ENCODE peak calls at places on chromosomes 5 and 9, in eight cellular contexts. F is ovary, K is esophagus muscularis mucosa, W is HepG2, Q is SK-N-SH, B is tibial nerve, P is transverse colon, N is stomach. T is an unnamed sample. For H3K4me1, the result is how much of the 10 kb centered on the place peaks cover.

GRCh38 chr9:123999668-124000067 is 11.9 kb upstream of the LHX2 start:
- DNase-seq in F (no peak), K (no peak), W (no peak), Q (peak), B (no peak), P (no peak), N (no peak), T (no peak)

GRCh38 chr9:93898502-93899426 is 56.4 kb downstream of the BARX1 start:
- DNase-seq in F (no peak), K (no peak), W (no peak), Q (peak), B (no peak), P (peak), N (no peak), T (peak)

GRCh38 chr5:115430374-115430773 is 114.2 kb downstream of the FEM1C start:
- DNase-seq in F (no peak), K (peak), W (no peak), Q (no peak), B (no peak), P (no peak), N (no peak), T (no peak)

GRCh38 chr5:95771109-95771708 is 40.1 kb downstream of the RHOBTB3 start:
- DNase-seq in F (peak), K (no peak), W (peak), Q (no peak), B (no peak), P (no peak), N (peak), T (peak)

GRCh38 chr9:129176786-129177442 is 1.1 kb downstream of the IER5L start:
- DNase-seq in F (peak), K (no peak), W (no peak), Q (peak), B (no peak), P (no peak), N (no peak), T (peak)

GRCh38 chr9:27209034-27209433 is 87.9 kb downstream of the EQTN start:
- DNase-seq in F (no peak), K (no peak), W (no peak), Q (no peak), B (no peak), P (no peak), N (no peak), T (no peak)

GRCh38 chr9:114448706-114449105 is 56.6 kb downstream of the WHRN start:
- DNase-seq in F (no peak), K (no peak), W (no peak), Q (no peak), B (no peak), P (no peak), N (no peak), T (no peak)

GRCh38 chr5:37841223-37841622 is 1.4 kb upstream of the GDNF start:
- DNase-seq in F (no peak), K (no peak), W (no peak), Q (no peak), B (no peak), P (no peak), N (no peak), T (no peak)

GRCh38 chr9:78038620-78039300 is 7.1 kb upstream of the GNAQ start:
- DNase-seq in F (no peak), K (no peak), W (no peak), Q (no peak), B (no peak), P (peak), N (no peak), T (no peak)

GRCh38 chr5:88872971-88873370 is 10.0 kb downstream of the MEF2C start:
- DNase-seq in F (no peak), K (no peak), W (no peak), Q (no peak), B (no peak), P (no peak), N (no peak), T (no peak)

GRCh38 chr9:106468431-106468830 is 394.5 kb upstream of the ZNF462 start:
- DNase-seq in F (no peak), K (no peak), W (no peak), Q (no peak), B (no peak), P (no peak), N (no peak), T (no peak)

GRCh38 chr9:71812385-71812784 is 44.1 kb upstream of the CEMIP2 start:
- DNase-seq in F (no peak), K (no peak), W (no peak), Q (no peak), B (no peak), P (no peak), N (no peak), T (no peak)

GRCh38 chr5:145936401-145937131 is at the start of gene SH3RF2:
- DNase-seq in F (no peak), K (no peak), W (peak), Q (no peak), B (no peak), P (peak), N (peak), T (peak)

GRCh38 chr5:118042076-118042475 is 946.3 kb downstream of the DTWD2 start:
- DNase-seq in F (no peak), K (no peak), W (no peak), Q (peak), B (no peak), P (no peak), N (no peak), T (no peak)

GRCh38 chr5:20619606-20620005 is 631.6 kb upstream of the CDH18 start:
- DNase-seq in F (no peak), K (no peak), W (no peak), Q (no peak), B (no peak), P (no peak), N (no peak), T (no peak)

GRCh38 chr9:83070257-83070656 is 7.3 kb upstream of the RASEF start:
- DNase-seq in F (no peak), K (no peak), W (no peak), Q (no peak), B (no peak), P (no peak), N (no peak), T (no peak)

GRCh38 chr9:71120439-71121247 is 778 bp downstream of the TRPM3 start:
- DNase-seq in F (no peak), K (no peak), W (no peak), Q (no peak), B (no peak), P (no peak), N (no peak), T (no peak)

GRCh38 chr5:60023255-60023654 is 129.7 kb upstream of the PDE4D start:
- DNase-seq in F (no peak), K (no peak), W (no peak), Q (no peak), B (no peak), P (no peak), N (no peak), T (no peak)

GRCh38 chr9:84759300-84759750 is 89.8 kb downstream of the NTRK2 start:
- DNase-seq in F (no peak), K (no peak), W (no peak), Q (no peak), B (no peak), P (no peak), N (no peak), T (no peak)

GRCh38 chr5:74919487-74919886 is 53.3 kb upstream of the FAM169A start:
- DNase-seq in F (no peak), K (peak), W (peak), Q (peak), B (no peak), P (no peak), N (no peak), T (no peak)

GRCh38 chr5:65482727-65483473 is 1.2 kb upstream of the ADAMTS6 start:
- DNase-seq in F (no peak), K (no peak), W (peak), Q (peak), B (peak), P (no peak), N (no peak), T (no peak)

GRCh38 chr5:172714491-172715420 is 56.2 kb downstream of the DUSP1 start:
- DNase-seq in F (peak), K (peak), W (peak), Q (peak), B (peak), P (peak), N (peak), T (peak)

GRCh38 chr5:31809037-31809910 is 170.3 kb downstream of the PDZD2 start:
- DNase-seq in F (peak), K (no peak), W (peak), Q (peak), B (peak), P (peak), N (peak), T (peak)

GRCh38 chr9:137138701-137139467 is at the start of gene GRIN1:
- DNase-seq in F (peak), K (no peak), W (no peak), Q (peak), B (no peak), P (no peak), N (no peak), T (no peak)

GRCh38 chr5:61638476-61638875 is 306.4 kb downstream of the ZSWIM6 start:
- DNase-seq in F (no peak), K (no peak), W (no peak), Q (no peak), B (no peak), P (no peak), N (peak), T (no peak)

GRCh38 chr5:78542321-78542840 is 106.2 kb downstream of the LHFPL2 start:
- DNase-seq in F (no peak), K (no peak), W (no peak), Q (no peak), B (no peak), P (no peak), N (no peak), T (no peak)

GRCh38 chr5:19285286-19285685 is 702.7 kb downstream of the CDH18 start:
- DNase-seq in F (no peak), K (no peak), W (no peak), Q (no peak), B (no peak), P (no peak), N (no peak), T (no peak)

GRCh38 chr5:96718635-96719077 is 56.5 kb downstream of the CAST start:
- DNase-seq in F (peak), K (no peak), W (no peak), Q (no peak), B (no peak), P (peak), N (peak), T (peak)

GRCh38 chr9:76926324-76926731 is 20.4 kb upstream of the PRUNE2 start:
- DNase-seq in F (no peak), K (no peak), W (no peak), Q (no peak), B (no peak), P (no peak), N (no peak), T (no peak)

GRCh38 chr5:39178856-39179255 is 40.5 kb downstream of the FYB1 start:
- DNase-seq in F (no peak), K (peak), W (no peak), Q (no peak), B (no peak), P (no peak), N (no peak), T (no peak)

GRCh38 chr5:7850533-7851239 is at the start of gene CFAP90:
- DNase-seq in F (peak), K (peak), W (peak), Q (peak), B (no peak), P (peak), N (peak), T (peak)

DNA sequence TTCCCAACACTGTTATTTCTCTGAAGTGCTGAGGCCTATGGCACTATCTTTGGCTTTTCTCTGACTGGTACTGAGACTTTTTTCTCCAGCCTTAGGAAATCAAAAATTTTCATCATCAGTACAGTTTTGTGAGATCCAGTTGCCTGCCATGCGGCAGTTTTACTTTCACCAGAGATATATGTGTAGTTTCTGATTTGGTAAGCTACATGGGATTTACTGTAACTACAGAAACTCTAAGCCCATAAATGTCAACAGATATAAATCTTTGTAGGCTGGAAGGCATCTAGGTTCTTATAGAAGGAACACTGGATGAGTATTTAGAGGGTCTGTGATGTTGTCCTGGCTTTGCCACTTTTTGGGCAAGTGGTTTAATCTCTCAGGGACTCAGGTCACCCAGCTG is 69.0 kb downstream of the DOCK2 start:
- DNase-seq in F (no peak), K (no peak), W (no peak), Q (no peak), B (no peak), P (no peak), N (no peak), T (no peak)
- H3K4me1 ChIP-seq in F (under half), K (under half), W (under half), Q (under half), B (under half), P (under half), N (under half), T (under half)

GRCh38 chr5:139386039-139386438 is 2.9 kb upstream of the SLC23A1 start:
- DNase-seq in F (no peak), K (no peak), W (no peak), Q (no peak), B (no peak), P (no peak), N (no peak), T (no peak)

GRCh38 chr5:139388198-139388821 is 1.4 kb downstream of the MZB1 start:
- DNase-seq in F (no peak), K (no peak), W (peak), Q (no peak), B (no peak), P (peak), N (peak), T (no peak)

GRCh38 chr5:139385061-139385889 is 2.2 kb upstream of the SLC23A1 start:
- DNase-seq in F (no peak), K (no peak), W (peak), Q (no peak), B (no peak), P (peak), N (peak), T (no peak)

GRCh38 chr5:139389701-139390638 is at the start of gene MZB1:
- DNase-seq in F (no peak), K (no peak), W (no peak), Q (no peak), B (no peak), P (peak), N (no peak), T (no peak)

DNA sequence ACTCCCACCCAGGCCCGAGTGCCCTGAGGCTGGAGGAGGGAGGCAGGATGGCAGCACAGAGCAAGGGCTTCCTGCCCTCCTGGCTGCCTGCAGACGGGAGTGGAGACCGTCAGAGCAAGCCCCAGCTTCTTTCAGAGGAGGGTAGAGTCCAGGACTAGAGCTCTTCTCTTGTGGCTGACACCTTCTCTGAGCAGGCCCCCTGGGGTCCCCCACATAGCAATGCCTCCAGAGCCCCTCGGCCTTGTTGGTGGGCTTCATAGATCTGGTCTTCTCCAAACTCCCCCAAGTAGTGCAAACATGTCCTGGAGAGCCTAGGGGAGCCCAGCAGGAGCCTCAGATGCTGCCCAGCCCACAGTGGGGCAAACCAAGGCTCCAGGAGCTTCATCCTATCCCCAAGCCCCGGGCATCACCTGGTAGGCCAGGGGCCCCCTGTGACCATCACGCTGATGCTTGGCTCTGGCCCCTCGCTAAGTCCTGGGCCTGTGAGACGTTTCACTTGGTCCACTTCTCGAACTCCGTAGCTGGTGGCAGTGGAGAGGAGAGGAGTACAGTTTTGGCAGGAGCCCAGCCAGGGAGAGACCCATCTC is 2.0 kb downstream of the MZB1 start:
- DNase-seq in F (no peak), K (no peak), W (no peak), Q (no peak), B (no peak), P (no peak), N (no peak), T (no peak)
- H3K4me3 ChIP-seq in F (no peak), K (no peak), W (peak), Q (no peak), B (no peak), P (no peak), N (peak), T (no peak)

DNA sequence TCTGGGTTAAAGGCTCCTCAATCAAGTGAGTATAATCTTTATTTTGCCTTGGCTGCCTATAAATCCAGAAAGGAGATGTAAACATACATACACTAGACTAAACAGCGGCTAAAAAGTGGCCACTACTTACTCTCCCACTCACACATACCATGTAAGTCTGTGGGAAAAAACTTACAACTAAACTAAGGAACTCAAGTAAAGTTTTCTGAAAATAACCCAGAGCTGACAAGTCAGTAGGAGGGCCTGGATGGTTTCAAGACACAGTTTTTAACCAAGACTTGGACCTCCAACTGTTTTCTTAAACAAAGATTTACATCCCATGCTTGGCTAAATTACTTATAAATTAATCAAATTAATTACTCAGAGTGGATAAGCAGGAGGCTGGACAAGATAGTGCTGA is 64.5 kb downstream of the CEP120 start:
- DNase-seq in F (no peak), K (no peak), W (no peak), Q (no peak), B (no peak), P (no peak), N (no peak), T (no peak)
- TF ChIP-seq EP300 in F (no peak), K (no peak), W (no peak), Q (no peak), B (no peak), P (no peak), N (no peak), T (no peak)

GRCh38 chr5:16885635-16886365 is 50.3 kb downstream of the MYO10 start:
- DNase-seq in F (no peak), K (no peak), W (no peak), Q (no peak), B (no peak), P (no peak), N (no peak), T (no peak)
- H3K4me1 ChIP-seq in F (under half), K (under half), W (under half), Q (half or more), B (under half), P (under half), N (half or more), T (under half)

T was measured in upper lobe of left lung.